ENCODE peak calls at places on chromosomes 11 and 22, in six cellular contexts. F, V, E, H, Z and X are unnamed samples.

GRCh38 chr11:113505046-113505445 is 29.8 kb upstream of the DRD2 start:
- DNase-seq in F (no peak), V (no peak), E (no peak), H (no peak), Z (no peak), X (no peak)

GRCh38 chr11:33039274-33040126 is at the start of gene TCP11L1:
- DNase-seq in F (peak; percentile 96), V (peak; percentile 73), E (peak; percentile 96), H (peak; percentile 93), Z (peak; percentile 91), X (peak; percentile 88)

GRCh38 chr22:43390166-43390565 is 21.6 kb upstream of the MPPED1 start:
- DNase-seq in F (no peak), V (no peak), E (no peak), H (no peak), Z (no peak), X (no peak)

GRCh38 chr11:94400839-94401772 is at the start of gene GPR83:
- DNase-seq in F (no peak), V (no peak), E (peak; percentile 9), H (no peak), Z (no peak), X (no peak)

GRCh38 chr22:40270748-40271373 is 75.4 kb upstream of the ADSL start:
- DNase-seq in F (no peak), V (no peak), E (no peak), H (no peak), Z (no peak), X (no peak)

GRCh38 chr11:119361961-119362725 is 15.6 kb upstream of the MFRP start:
- DNase-seq in F (peak; percentile 16), V (no peak), E (no peak), H (no peak), Z (no peak), X (no peak)

GRCh38 chr22:44412136-44412731 is 85.8 kb downstream of the RTL6 start:
- DNase-seq in F (no peak), V (no peak), E (no peak), H (no peak), Z (no peak), X (no peak)

GRCh38 chr22:26610072-26610958 is 7.5 kb downstream of the CRYBB1 start:
- DNase-seq in F (no peak), V (peak; percentile 35), E (no peak), H (peak; percentile 75), Z (no peak), X (no peak)

GRCh38 chr11:20097319-20098221 is 62.7 kb downstream of the DBX1 start:
- DNase-seq in F (no peak), V (no peak), E (no peak), H (no peak), Z (no peak), X (no peak)

GRCh38 chr11:16925495-16926065 is 88.6 kb downstream of the PLEKHA7 start:
- DNase-seq in F (peak; percentile 70), V (no peak), E (peak; percentile 50), H (peak; percentile 55), Z (peak; percentile 61), X (no peak)

GRCh38 chr11:36719708-36720107 is 121.7 kb upstream of the RAG2 start:
- DNase-seq in F (no peak), V (no peak), E (no peak), H (no peak), Z (no peak), X (no peak)

GRCh38 chr11:44229664-44230063 is 80.3 kb downstream of the ALX4 start:
- DNase-seq in F (no peak), V (no peak), E (no peak), H (no peak), Z (no peak), X (no peak)

GRCh38 chr11:117973446-117973922 is 12.7 kb upstream of the IL10RA start:
- DNase-seq in F (no peak), V (no peak), E (no peak), H (no peak), Z (no peak), X (no peak)

GRCh38 chr11:107785401-107785800 is 73.2 kb downstream of the SLC35F2 start:
- DNase-seq in F (no peak), V (no peak), E (no peak), H (no peak), Z (no peak), X (no peak)

GRCh38 chr22:20803696-20804324 is 29.9 kb downstream of the SERPIND1 start:
- DNase-seq in F (no peak), V (peak; percentile 40), E (peak; percentile 39), H (peak; percentile 35), Z (peak; percentile 29), X (no peak)

GRCh38 chr11:21704539-21704938 is 488.3 kb upstream of the ANO5 start:
- DNase-seq in F (no peak), V (no peak), E (no peak), H (no peak), Z (no peak), X (no peak)
- TF ChIP-seq EP300 in F (no peak), V (no peak), E (no peak), H (no peak), Z (no peak), X (no peak)

GRCh38 chr11:8168485-8169257 is at the start of gene RIC3:
- DNase-seq in F (peak; percentile 53), V (peak; percentile 33), E (peak; percentile 29), H (peak; percentile 30), Z (peak; percentile 19), X (no peak)
- H3K4me3 ChIP-seq in F (peak within 1 kb of the TSS; percentile 69), V (peak within 1 kb of the TSS; percentile 63), E (peak within 1 kb of the TSS; percentile 54), H (peak within 1 kb of the TSS; percentile 43), Z (peak within 1 kb of the TSS; percentile 80), X (peak within 1 kb of the TSS; percentile 46)

GRCh38 chr11:92297551-92298237 is 73.1 kb downstream of the FAT3 start:
- DNase-seq in F (no peak), V (no peak), E (no peak), H (no peak), Z (no peak), X (no peak)
- TF ChIP-seq EP300 in F (no peak), V (no peak), E (no peak), H (no peak), Z (no peak), X (no peak)

GRCh38 chr11:369336-370018 is at the start of gene B4GALNT4:
- DNase-seq in F (peak; percentile 74), V (no peak), E (no peak), H (no peak), Z (no peak), X (no peak)
- H3K4me3 ChIP-seq in F (peak within 1 kb of the TSS; percentile 36), V (peak within 1 kb of the TSS; percentile 31), E (peak within 1 kb of the TSS; percentile 60), H (no peak within 1 kb of the TSS), Z (peak within 1 kb of the TSS; percentile 70), X (peak within 1 kb of the TSS; percentile 52)

DNA sequence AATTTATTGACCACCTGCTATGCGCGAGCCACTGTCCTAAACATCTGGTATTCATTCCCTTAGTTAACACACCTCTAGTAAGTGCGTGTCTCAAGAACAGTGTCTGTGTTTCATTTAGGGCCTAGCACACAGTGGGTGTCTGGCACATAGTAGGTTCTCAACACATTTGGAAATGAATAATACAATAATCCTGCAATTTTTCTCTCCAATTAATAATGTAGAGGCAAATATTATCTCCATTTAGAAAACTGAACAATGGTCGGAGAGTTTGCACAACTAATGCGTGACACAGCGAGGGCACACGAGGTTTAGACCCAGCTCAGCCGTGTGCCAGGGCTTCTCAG is 4.0 kb upstream of the NCF4 start:
- DNase-seq in F (no peak), V (no peak), E (no peak), H (no peak), Z (no peak), X (no peak)
- TF ChIP-seq EP300 in F (no peak), V (no peak), E (no peak), H (no peak), Z (no peak), X (no peak)